ENCODE peak calls at places on chromosome 7, in four cellular contexts. One of them, this sample, is unnamed.

GRCh38 chr7:38292442-38292841 is 19.0 kb upstream of the TARP start:
- DNase-seq in heart left ventricle: no peak
- DNase-seq in fibroblast of villous mesenchyme: no peak
- DNase-seq in HFF-Myc: no peak
- DNase-seq in this sample: no peak

GRCh38 chr7:46486264-46487206 is 565.5 kb upstream of the IGFBP3 start:
- DNase-seq in HFF-Myc: no peak
- DNase-seq in heart left ventricle: peak
- DNase-seq in fibroblast of villous mesenchyme: peak
- DNase-seq in this sample: peak

GRCh38 chr7:44541028-44541869 is at the start of gene NPC1L1:
- DNase-seq in heart left ventricle: no peak
- DNase-seq in fibroblast of villous mesenchyme: no peak
- DNase-seq in HFF-Myc: no peak
- DNase-seq in this sample: no peak

GRCh38 chr7:129845972-129846327 is 106.8 kb downstream of the UBE2H start:
- DNase-seq in fibroblast of villous mesenchyme: peak
- DNase-seq in heart left ventricle: no peak
- DNase-seq in HFF-Myc: no peak
- DNase-seq in this sample: peak

GRCh38 chr7:71488308-71488707 is 356.4 kb downstream of the GALNT17 start:
- DNase-seq in heart left ventricle: no peak
- DNase-seq in HFF-Myc: no peak
- DNase-seq in fibroblast of villous mesenchyme: peak
- DNase-seq in this sample: peak

GRCh38 chr7:129644634-129645230 is 33.2 kb downstream of the NRF1 start:
- DNase-seq in HFF-Myc: no peak
- DNase-seq in heart left ventricle: no peak
- DNase-seq in fibroblast of villous mesenchyme: peak
- DNase-seq in this sample: peak

GRCh38 chr7:73618538-73618937 is 5.8 kb downstream of the MLXIPL start:
- DNase-seq in fibroblast of villous mesenchyme: no peak
- DNase-seq in HFF-Myc: no peak
- DNase-seq in heart left ventricle: no peak
- DNase-seq in this sample: no peak

GRCh38 chr7:91196058-91196457 is 68.2 kb upstream of the FZD1 start:
- DNase-seq in HFF-Myc: no peak
- DNase-seq in fibroblast of villous mesenchyme: no peak
- DNase-seq in heart left ventricle: no peak
- DNase-seq in this sample: no peak

GRCh38 chr7:89104748-89105685 is 309.5 kb upstream of the TEX47 start:
- DNase-seq in fibroblast of villous mesenchyme: peak
- DNase-seq in heart left ventricle: no peak
- DNase-seq in HFF-Myc: no peak
- DNase-seq in this sample: no peak

GRCh38 chr7:151722533-151722932 is 154.4 kb downstream of the PRKAG2 start:
- DNase-seq in HFF-Myc: no peak
- DNase-seq in heart left ventricle: peak
- DNase-seq in fibroblast of villous mesenchyme: no peak
- DNase-seq in this sample: no peak

GRCh38 chr7:129103561-129104324 is 40.8 kb upstream of the TSPAN33 start:
- DNase-seq in heart left ventricle: no peak
- DNase-seq in fibroblast of villous mesenchyme: no peak
- DNase-seq in HFF-Myc: no peak
- DNase-seq in this sample: no peak

GRCh38 chr7:11833431-11833830 is 1.4 kb upstream of the THSD7A start:
- DNase-seq in HFF-Myc: no peak
- DNase-seq in heart left ventricle: no peak
- DNase-seq in fibroblast of villous mesenchyme: no peak
- DNase-seq in this sample: no peak

GRCh38 chr7:27112960-27113949 is 10.8 kb upstream of the HOXA2 start:
- DNase-seq in fibroblast of villous mesenchyme: peak
- DNase-seq in HFF-Myc: no peak
- DNase-seq in heart left ventricle: no peak
- DNase-seq in this sample: peak

GRCh38 chr7:44378744-44379143 is 53.4 kb upstream of the CAMK2B start:
- DNase-seq in HFF-Myc: peak
- DNase-seq in heart left ventricle: no peak
- DNase-seq in fibroblast of villous mesenchyme: peak
- DNase-seq in this sample: peak

GRCh38 chr7:80918909-80919721 is at the start of gene SEMA3C:
- DNase-seq in HFF-Myc: peak
- DNase-seq in fibroblast of villous mesenchyme: peak
- DNase-seq in heart left ventricle: peak
- DNase-seq in this sample: peak

GRCh38 chr7:1052031-1052818 is 7.9 kb downstream of the GPR146 start:
- DNase-seq in heart left ventricle: no peak
- DNase-seq in HFF-Myc: no peak
- DNase-seq in fibroblast of villous mesenchyme: no peak
- DNase-seq in this sample: no peak

GRCh38 chr7:111752022-111752582 is 189.8 kb upstream of the IMMP2L start:
- DNase-seq in heart left ventricle: peak
- DNase-seq in HFF-Myc: no peak
- DNase-seq in fibroblast of villous mesenchyme: peak
- DNase-seq in this sample: peak

GRCh38 chr7:112986256-112987031 is 100.2 kb downstream of the GPR85 start:
- DNase-seq in fibroblast of villous mesenchyme: peak
- DNase-seq in HFF-Myc: no peak
- DNase-seq in heart left ventricle: no peak
- DNase-seq in this sample: peak

GRCh38 chr7:96084880-96085551 is 236.9 kb downstream of the SLC25A13 start:
- DNase-seq in heart left ventricle: no peak
- DNase-seq in HFF-Myc: peak
- DNase-seq in fibroblast of villous mesenchyme: peak
- DNase-seq in this sample: peak

GRCh38 chr7:100162874-100163533 is 4.5 kb upstream of the TRAPPC14 start:
- DNase-seq in HFF-Myc: no peak
- DNase-seq in fibroblast of villous mesenchyme: no peak
- DNase-seq in heart left ventricle: no peak
- DNase-seq in this sample: no peak

GRCh38 chr7:55571534-55572377 is 546 bp downstream of the VOPP1 start:
- DNase-seq in fibroblast of villous mesenchyme: peak
- DNase-seq in heart left ventricle: peak
- DNase-seq in HFF-Myc: no peak
- DNase-seq in this sample: peak

GRCh38 chr7:155209920-155210319 is 87.8 kb upstream of the INSIG1 start:
- DNase-seq in fibroblast of villous mesenchyme: no peak
- DNase-seq in heart left ventricle: no peak
- DNase-seq in HFF-Myc: no peak
- DNase-seq in this sample: no peak

GRCh38 chr7:131538791-131539179 is 17.6 kb downstream of the PODXL start:
- DNase-seq in heart left ventricle: peak
- DNase-seq in HFF-Myc: no peak
- DNase-seq in fibroblast of villous mesenchyme: no peak
- DNase-seq in this sample: no peak

GRCh38 chr7:52486267-52486666 is 549.2 kb upstream of the POM121L12 start:
- DNase-seq in heart left ventricle: no peak
- DNase-seq in fibroblast of villous mesenchyme: no peak
- DNase-seq in HFF-Myc: no peak
- DNase-seq in this sample: no peak

GRCh38 chr7:116583653-116584052 is 58.8 kb downstream of the CAV1 start:
- DNase-seq in HFF-Myc: no peak
- DNase-seq in fibroblast of villous mesenchyme: peak
- DNase-seq in heart left ventricle: no peak
- DNase-seq in this sample: no peak

GRCh38 chr7:29239638-29240037 is 45.1 kb downstream of the CHN2 start:
- DNase-seq in fibroblast of villous mesenchyme: no peak
- DNase-seq in heart left ventricle: no peak
- DNase-seq in HFF-Myc: no peak
- DNase-seq in this sample: no peak

DNA sequence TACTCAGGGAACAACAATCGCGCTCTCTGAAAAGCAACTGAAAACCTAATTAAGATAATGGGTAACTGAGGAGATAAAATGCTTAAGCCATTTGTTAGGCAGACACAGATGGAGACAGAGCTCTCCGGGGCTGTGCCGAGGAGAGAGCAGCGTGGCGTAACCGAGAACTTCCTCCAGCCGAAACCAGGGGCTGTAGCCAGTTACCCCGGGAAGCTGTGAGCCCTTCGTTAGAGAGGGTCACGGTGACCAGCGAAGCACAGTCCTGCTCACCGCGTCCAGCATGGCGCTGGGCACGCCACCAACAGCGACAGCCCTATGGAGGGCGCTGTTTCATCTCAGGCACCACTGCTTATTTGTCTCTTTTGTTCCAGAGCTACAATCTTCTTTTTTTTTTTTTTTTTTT is 16.1 kb downstream of the PAPOLB start:
- DNase-seq in HFF-Myc: no peak
- DNase-seq in heart left ventricle: no peak
- DNase-seq in fibroblast of villous mesenchyme: no peak
- DNase-seq in this sample: peak
- H3K4me3 ChIP-seq in HFF-Myc: no peak
- H3K4me3 ChIP-seq in heart left ventricle: peak
- H3K4me3 ChIP-seq in fibroblast of villous mesenchyme: peak
- H3K4me3 ChIP-seq in this sample: peak

GRCh38 chr7:102125127-102125561 is 161.5 kb upstream of the SH2B2 start:
- DNase-seq in HFF-Myc: peak
- DNase-seq in fibroblast of villous mesenchyme: peak
- DNase-seq in heart left ventricle: peak
- DNase-seq in this sample: peak
- TF ChIP-seq CTCF in HFF-Myc: no peak
- TF ChIP-seq CTCF in fibroblast of villous mesenchyme: no peak
- TF ChIP-seq CTCF in heart left ventricle: peak
- TF ChIP-seq CTCF in this sample: peak

GRCh38 chr7:122885583-122886356 is 490 bp downstream of the CADPS2 start:
- DNase-seq in fibroblast of villous mesenchyme: peak
- DNase-seq in heart left ventricle: peak
- DNase-seq in HFF-Myc: no peak
- DNase-seq in this sample: peak

GRCh38 chr7:122887848-122888247 is 1.6 kb upstream of the CADPS2 start:
- DNase-seq in fibroblast of villous mesenchyme: no peak
- DNase-seq in heart left ventricle: no peak
- DNase-seq in HFF-Myc: no peak
- DNase-seq in this sample: no peak

GRCh38 chr7:122889116-122889515 is 2.9 kb upstream of the CADPS2 start:
- DNase-seq in HFF-Myc: no peak
- DNase-seq in heart left ventricle: no peak
- DNase-seq in fibroblast of villous mesenchyme: no peak
- DNase-seq in this sample: no peak

GRCh38 chr7:122886357-122887081 is at the start of gene CADPS2:
- DNase-seq in HFF-Myc: no peak
- DNase-seq in heart left ventricle: peak
- DNase-seq in fibroblast of villous mesenchyme: peak
- DNase-seq in this sample: peak

GRCh38 chr7:122887198-122887597 is 938 bp upstream of the CADPS2 start:
- DNase-seq in fibroblast of villous mesenchyme: peak
- DNase-seq in heart left ventricle: peak
- DNase-seq in HFF-Myc: no peak
- DNase-seq in this sample: peak
- H3K4me3 ChIP-seq in fibroblast of villous mesenchyme: peak
- H3K4me3 ChIP-seq in heart left ventricle: peak
- H3K4me3 ChIP-seq in HFF-Myc: no peak
- H3K4me3 ChIP-seq in this sample: peak

DNA sequence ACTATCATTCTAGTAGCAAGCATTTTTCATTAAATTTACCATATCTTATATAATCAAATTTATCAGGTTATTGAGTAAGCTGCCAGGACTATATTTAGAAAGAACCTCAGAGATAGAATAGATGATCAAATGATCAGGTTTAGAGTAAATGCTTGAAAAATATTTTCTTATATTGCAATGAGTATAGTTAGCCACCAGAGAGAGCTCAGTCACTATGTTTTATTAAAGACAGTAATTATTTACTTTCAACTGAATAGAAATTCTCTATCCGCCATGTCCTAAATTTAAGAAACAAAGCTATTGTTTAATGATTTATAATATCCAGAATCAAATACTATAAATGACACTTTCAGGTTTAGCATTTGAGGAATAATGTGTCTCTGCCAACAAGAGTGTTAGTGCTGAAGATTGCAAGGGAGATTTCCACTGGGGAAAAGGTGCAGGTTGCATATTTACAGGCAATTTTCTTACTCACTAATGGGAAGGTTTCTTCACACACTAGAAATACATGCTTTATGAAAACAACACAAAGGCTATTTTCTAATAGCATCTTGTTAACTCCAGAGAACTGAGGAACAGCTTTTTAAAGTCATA is 184.7 kb downstream of the DGKB start:
- DNase-seq in fibroblast of villous mesenchyme: peak
- DNase-seq in HFF-Myc: no peak
- DNase-seq in heart left ventricle: no peak
- DNase-seq in this sample: peak
- TF ChIP-seq CTCF in fibroblast of villous mesenchyme: peak
- TF ChIP-seq CTCF in HFF-Myc: no peak
- TF ChIP-seq CTCF in heart left ventricle: peak
- TF ChIP-seq CTCF in this sample: peak

GRCh38 chr7:67489881-67490280 is 493.2 kb downstream of the TYW1 start:
- DNase-seq in heart left ventricle: no peak
- DNase-seq in HFF-Myc: no peak
- DNase-seq in fibroblast of villous mesenchyme: no peak
- DNase-seq in this sample: no peak

GRCh38 chr7:67487316-67487715 is 490.7 kb downstream of the TYW1 start:
- DNase-seq in HFF-Myc: no peak
- DNase-seq in heart left ventricle: no peak
- DNase-seq in fibroblast of villous mesenchyme: no peak
- DNase-seq in this sample: no peak

GRCh38 chr7:67484244-67484751 is 487.7 kb downstream of the TYW1 start:
- DNase-seq in heart left ventricle: peak
- DNase-seq in HFF-Myc: peak
- DNase-seq in fibroblast of villous mesenchyme: peak
- DNase-seq in this sample: peak
- H3K4me3 ChIP-seq in heart left ventricle: peak
- H3K4me3 ChIP-seq in HFF-Myc: no peak
- H3K4me3 ChIP-seq in fibroblast of villous mesenchyme: no peak
- H3K4me3 ChIP-seq in this sample: no peak

DNA sequence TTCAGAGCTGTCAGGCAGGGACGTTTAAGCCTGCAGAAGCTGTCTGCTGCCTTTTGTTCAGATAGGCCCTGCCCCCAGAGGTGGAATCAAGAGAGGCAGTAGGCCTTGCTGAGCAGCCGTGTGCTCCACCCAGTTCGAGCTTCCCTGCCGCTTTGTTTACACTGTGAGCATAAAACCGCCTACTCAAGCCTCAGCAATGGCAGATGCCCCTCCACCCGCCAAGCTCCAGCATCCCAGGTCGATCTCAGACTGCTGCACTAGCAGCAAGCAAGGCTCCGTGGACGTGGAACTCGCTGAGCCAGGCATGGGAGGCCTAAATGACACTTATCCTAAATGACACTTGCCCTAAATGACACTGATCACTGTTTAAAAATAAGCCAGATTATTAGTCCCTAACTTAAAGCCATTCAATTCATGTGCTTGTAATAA is 6.8 kb upstream of the ASB15 start:
- DNase-seq in fibroblast of villous mesenchyme: no peak
- DNase-seq in HFF-Myc: no peak
- DNase-seq in heart left ventricle: no peak
- DNase-seq in this sample: no peak
- TF ChIP-seq CTCF in fibroblast of villous mesenchyme: no peak
- TF ChIP-seq CTCF in HFF-Myc: no peak
- TF ChIP-seq CTCF in heart left ventricle: no peak
- TF ChIP-seq CTCF in this sample: no peak